ENCODE peak calls at places on chromosomes 13 and 19, in five cellular contexts. K, Z, B, L and I are unnamed samples.

GRCh38 chr19:32406161-32407003 is 812 bp downstream of the DPY19L3 start:
- DNase-seq in K (peak; percentile 76), Z (no peak), B (no peak), L (no peak), I (no peak)

GRCh38 chr13:99982741-99983400 is 1.3 kb downstream of the ZIC2 start:
- DNase-seq in K (no peak), Z (peak; percentile 25), B (no peak), L (no peak), I (no peak)

GRCh38 chr19:16582486-16583261 is 10.5 kb upstream of the SLC35E1 start:
- DNase-seq in K (no peak), Z (no peak), B (no peak), L (no peak), I (no peak)

GRCh38 chr13:86051134-86052103 is 252.2 kb upstream of the SLITRK6 start:
- DNase-seq in K (no peak), Z (no peak), B (no peak), L (no peak), I (peak; percentile 28)

GRCh38 chr19:22783651-22784050 is 300 bp downstream of the ZNF99 start:
- DNase-seq in K (no peak), Z (no peak), B (no peak), L (no peak), I (no peak)

GRCh38 chr19:38425810-38426466 is at the start of gene RASGRP4:
- DNase-seq in K (peak; percentile 45), Z (no peak), B (peak; percentile 28), L (no peak), I (no peak)

GRCh38 chr13:50691682-50692263 is 151.7 kb downstream of the DLEU7 start:
- DNase-seq in K (no peak), Z (peak; percentile 23), B (no peak), L (no peak), I (no peak)

GRCh38 chr13:20400774-20401173 is 124.9 kb downstream of the CRYL1 start:
- DNase-seq in K (no peak), Z (no peak), B (no peak), L (peak; percentile 63), I (no peak)

GRCh38 chr19:28883241-28883693 is 329.7 kb downstream of the UQCRFS1 start:
- DNase-seq in K (no peak), Z (peak; percentile 74), B (peak; percentile 7), L (peak; percentile 41), I (no peak)

GRCh38 chr19:35856001-35856400 is 710 bp upstream of the KIRREL2 start:
- DNase-seq in K (peak; percentile 58), Z (peak; percentile 68), B (peak; percentile 88), L (no peak), I (no peak)

GRCh38 chr13:112102243-112102642 is 35.3 kb downstream of the SOX1 start:
- DNase-seq in K (no peak), Z (peak; percentile 57), B (no peak), L (no peak), I (no peak)

GRCh38 chr19:46786236-46787039 is 2.0 kb downstream of the SLC1A5 start:
- DNase-seq in K (peak; percentile 45), Z (peak; percentile 32), B (peak; percentile 70), L (peak; percentile 83), I (no peak)

GRCh38 chr19:31348416-31349159 is 648 bp downstream of the TSHZ3 start:
- DNase-seq in K (no peak), Z (peak; percentile 34), B (no peak), L (no peak), I (no peak)

GRCh38 chr19:34767967-34768366 is 5.0 kb downstream of the ZNF599 start:
- DNase-seq in K (no peak), Z (no peak), B (no peak), L (no peak), I (no peak)

GRCh38 chr19:17860993-17861360 is 1.3 kb downstream of the RPL18A start:
- DNase-seq in K (no peak), Z (no peak), B (no peak), L (peak; percentile 25), I (no peak)

GRCh38 chr13:83295684-83296083 is 586.6 kb downstream of the SLITRK1 start:
- DNase-seq in K (no peak), Z (no peak), B (no peak), L (peak; percentile 11), I (no peak)

GRCh38 chr13:113919761-113920160 is 54.1 kb downstream of the C13orf46 start:
- DNase-seq in K (peak; percentile 2), Z (no peak), B (no peak), L (no peak), I (no peak)

GRCh38 chr19:50922316-50922853 is 11.2 kb upstream of the KLK4 start:
- DNase-seq in K (peak; percentile 87), Z (peak; percentile 90), B (peak; percentile 82), L (peak; percentile 67), I (peak; percentile 32)

GRCh38 chr13:20505405-20506366 is 20.0 kb downstream of the CRYL1 start:
- DNase-seq in K (no peak), Z (no peak), B (no peak), L (no peak), I (no peak)

GRCh38 chr13:44816701-44817684 is 172.3 kb downstream of the NUFIP1 start:
- DNase-seq in K (no peak), Z (no peak), B (no peak), L (peak; percentile 49), I (no peak)

GRCh38 chr19:2266183-2266993 is 10.2 kb upstream of the JSRP1 start:
- DNase-seq in K (peak; percentile 20), Z (no peak), B (peak; percentile 85), L (peak; percentile 75), I (no peak)

GRCh38 chr19:28710278-28710677 is 502.7 kb downstream of the UQCRFS1 start:
- DNase-seq in K (no peak), Z (peak; percentile 70), B (no peak), L (peak; percentile 67), I (peak; percentile 25)

GRCh38 chr19:19050731-19051130 is 13.1 kb upstream of the SLC25A42 start:
- DNase-seq in K (no peak), Z (no peak), B (no peak), L (no peak), I (no peak)

GRCh38 chr13:64397699-64398098 is 2832.4 kb downstream of the PCDH9 start:
- DNase-seq in K (no peak), Z (no peak), B (no peak), L (peak; percentile 2), I (no peak)

GRCh38 chr13:40024578-40024952 is 369.1 kb downstream of the COG6 start:
- DNase-seq in K (no peak), Z (no peak), B (no peak), L (no peak), I (no peak)

GRCh38 chr19:29772696-29773095 is 39.1 kb upstream of the CCNE1 start:
- DNase-seq in K (no peak), Z (no peak), B (no peak), L (no peak), I (no peak)

GRCh38 chr13:45331981-45332830 is 8.8 kb downstream of the TPT1 start:
- DNase-seq in K (no peak), Z (no peak), B (peak; percentile 40), L (peak; percentile 88), I (no peak)

GRCh38 chr19:23260956-23261355 is 10.8 kb upstream of the ZNF724 start:
- DNase-seq in K (no peak), Z (no peak), B (no peak), L (no peak), I (no peak)

GRCh38 chr19:41339936-41340335 is 13.8 kb downstream of the TGFB1 start:
- DNase-seq in K (no peak), Z (no peak), B (no peak), L (peak; percentile 61), I (no peak)

GRCh38 chr13:66803013-66803739 is 427.0 kb downstream of the PCDH9 start:
- DNase-seq in K (no peak), Z (no peak), B (no peak), L (no peak), I (no peak)

GRCh38 chr19:10748924-10749434 is 31.1 kb downstream of the DNM2 start:
- DNase-seq in K (no peak), Z (no peak), B (peak; percentile 91), L (no peak), I (no peak)

GRCh38 chr19:778910-779653 is 18.2 kb upstream of the PTBP1 start:
- DNase-seq in K (no peak), Z (no peak), B (peak; percentile 58), L (peak; percentile 94), I (peak; percentile 83)

GRCh38 chr13:23865898-23866297 is 23.3 kb downstream of the MIPEP start:
- DNase-seq in K (no peak), Z (no peak), B (no peak), L (no peak), I (no peak)

GRCh38 chr19:1929051-1929742 is 11.8 kb upstream of the CSNK1G2 start:
- DNase-seq in K (peak; percentile 94), Z (peak; percentile 88), B (peak; percentile 82), L (peak; percentile 52), I (no peak)

GRCh38 chr13:102556806-102557205 is 40.0 kb upstream of the TPP2 start:
- DNase-seq in K (no peak), Z (no peak), B (no peak), L (no peak), I (no peak)

GRCh38 chr13:52884429-52884828 is 36.0 kb upstream of the PCDH8 start:
- DNase-seq in K (no peak), Z (no peak), B (no peak), L (no peak), I (no peak)

GRCh38 chr19:17530586-17530985 is 19.1 kb downstream of the PGLS start:
- DNase-seq in K (peak; percentile 57), Z (no peak), B (no peak), L (no peak), I (no peak)

DNA sequence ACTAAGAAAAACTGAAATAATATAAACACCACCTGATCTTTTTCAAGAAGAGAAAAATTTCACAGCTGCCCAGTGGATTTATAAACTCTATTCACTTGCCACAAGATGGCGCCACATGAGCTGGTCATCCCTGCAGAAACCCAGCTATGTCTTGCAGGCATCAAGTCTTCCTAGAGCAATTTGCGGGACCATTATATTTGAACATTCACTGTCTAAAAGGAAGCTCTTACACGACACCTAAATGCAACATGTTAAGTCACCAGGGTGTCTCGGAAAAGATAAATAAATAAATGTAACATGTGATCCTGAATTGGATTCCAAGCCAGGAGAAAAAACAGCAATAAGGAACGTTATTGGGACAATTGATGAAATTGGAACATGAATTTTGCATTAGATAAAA is 20.3 kb upstream of the AKT2 start:
- DNase-seq in K (peak; percentile 81), Z (peak; percentile 89), B (peak; percentile 83), L (peak; percentile 90), I (peak; percentile 60)
- TF ChIP-seq CTCF in K (peak; percentile 46), Z (peak; percentile 73), B (peak; percentile 52), L (peak; percentile 90), I (peak; percentile 76)

GRCh38 chr19:14089412-14089661 is 1.2 kb downstream of the SAMD1 start:
- DNase-seq in K (no peak), Z (no peak), B (no peak), L (no peak), I (no peak)
- TF ChIP-seq CTCF in K (no peak), Z (peak; percentile 24), B (no peak), L (peak; percentile 19), I (peak; percentile 24)

GRCh38 chr19:56348289-56348877 is 33.7 kb upstream of the ZSCAN5A start:
- DNase-seq in K (peak; percentile 34), Z (no peak), B (no peak), L (no peak), I (no peak)
- TF ChIP-seq CTCF in K (peak; percentile 56), Z (peak; percentile 37), B (no peak), L (peak; percentile 11), I (no peak)

GRCh38 chr19:20964798-20965197 is 41.7 kb downstream of the ZNF85 start:
- DNase-seq in K (peak; percentile 76), Z (peak; percentile 6), B (peak; percentile 13), L (no peak), I (no peak)
- TF ChIP-seq CTCF in K (peak; percentile 50), Z (no peak), B (no peak), L (no peak), I (no peak)